ENCODE peak calls at places on chromosomes 6 and 20, in five cellular contexts. O is K562, M is HepG2, G is SK-N-SH, U is GM12878. T is an unnamed sample.
A peak's percentile ranks its signal among the peaks of the same experiment; 100 is the strongest.

GRCh38 chr6:154197176-154197850 is 158.3 kb downstream of the OPRM1 start:
- DNase-seq in O (no peak), M (no peak), G (no peak), U (no peak), T (no peak)

GRCh38 chr6:30155522-30156261 is 5.3 kb downstream of the TRIM10 start:
- DNase-seq in O (no peak), M (no peak), G (no peak), U (no peak), T (no peak)

GRCh38 chr20:58890454-58891075 is 38.0 kb downstream of the GNAS start:
- DNase-seq in O (no peak), M (peak; percentile 85), G (peak; percentile 96), U (no peak), T (peak; percentile 76)

GRCh38 chr6:42509765-42510164 is 54.1 kb upstream of the UBR2 start:
- DNase-seq in O (no peak), M (no peak), G (no peak), U (no peak), T (no peak)

GRCh38 chr20:51444472-51444871 is 98.0 kb downstream of the NFATC2 start:
- DNase-seq in O (no peak), M (no peak), G (peak; percentile 83), U (no peak), T (no peak)

GRCh38 chr6:54621285-54621684 is 225.3 kb upstream of the FAM83B start:
- DNase-seq in O (no peak), M (no peak), G (no peak), U (no peak), T (no peak)

GRCh38 chr6:28542440-28543293 is 17.0 kb downstream of the GPX5 start:
- DNase-seq in O (peak; percentile 92), M (peak; percentile 80), G (peak; percentile 72), U (peak; percentile 64), T (peak; percentile 88)

GRCh38 chr6:128511518-128511917 is 8.9 kb downstream of the PTPRK start:
- DNase-seq in O (no peak), M (no peak), G (no peak), U (peak; percentile 27), T (no peak)

GRCh38 chr6:44000164-44000842 is 126.9 kb downstream of the MRPL14 start:
- DNase-seq in O (peak; percentile 52), M (no peak), G (peak; percentile 53), U (peak; percentile 84), T (no peak)

GRCh38 chr6:42313941-42314570 is 96.4 kb upstream of the MRPS10 start:
- DNase-seq in O (peak; percentile 35), M (no peak), G (no peak), U (no peak), T (no peak)

GRCh38 chr6:16216501-16217155 is 21.8 kb upstream of the GMPR start:
- DNase-seq in O (no peak), M (no peak), G (no peak), U (no peak), T (no peak)

GRCh38 chr6:147166360-147166944 is 37.8 kb upstream of the STXBP5 start:
- DNase-seq in O (peak; percentile 70), M (no peak), G (peak; percentile 45), U (no peak), T (no peak)

GRCh38 chr6:95511404-95511803 is 65.9 kb upstream of the MANEA start:
- DNase-seq in O (no peak), M (no peak), G (no peak), U (no peak), T (no peak)

GRCh38 chr20:42795399-42795798 is 394.3 kb downstream of the PTPRT start:
- DNase-seq in O (no peak), M (no peak), G (no peak), U (no peak), T (no peak)

GRCh38 chr20:41174373-41174772 is 37.0 kb downstream of the PLCG1 start:
- DNase-seq in O (no peak), M (no peak), G (no peak), U (no peak), T (no peak)

GRCh38 chr6:154292855-154293519 is 63.6 kb downstream of the IPCEF1 start:
- DNase-seq in O (no peak), M (no peak), G (peak; percentile 14), U (no peak), T (no peak)

GRCh38 chr6:85797993-85798392 is 155.3 kb upstream of the SYNCRIP start:
- DNase-seq in O (no peak), M (no peak), G (no peak), U (no peak), T (no peak)

GRCh38 chr6:160462116-160462515 is 113.9 kb downstream of the SLC22A3 start:
- DNase-seq in O (no peak), M (no peak), G (no peak), U (no peak), T (no peak)

GRCh38 chr6:99802396-99803031 is 191.5 kb downstream of the MCHR2 start:
- DNase-seq in O (no peak), M (no peak), G (no peak), U (no peak), T (peak; percentile 70)

GRCh38 chr6:4929319-4929718 is 74.5 kb downstream of the RPP40 start:
- DNase-seq in O (no peak), M (no peak), G (no peak), U (no peak), T (no peak)

GRCh38 chr6:111353914-111354464 is 129.0 kb downstream of the REV3L start:
- DNase-seq in O (no peak), M (peak; percentile 20), G (no peak), U (no peak), T (no peak)

GRCh38 chr20:21801193-21801592 is 95.7 kb downstream of the PAX1 start:
- DNase-seq in O (no peak), M (no peak), G (no peak), U (no peak), T (no peak)
- TF ChIP-seq SIN3A in O (no peak), M (no peak), G (no peak), U (no peak), T (no peak)

GRCh38 chr6:136792066-136792944 is at the start of gene MAP3K5:
- DNase-seq in O (peak; percentile 85), M (peak; percentile 33), G (peak; percentile 84), U (no peak), T (peak; percentile 67)
- TF ChIP-seq RFX5 in O (no peak), M (no peak), G (no peak), U (no peak), T (no peak)

GRCh38 chr6:97850458-97851218 is 567.6 kb upstream of the MMS22L start:
- DNase-seq in O (no peak), M (no peak), G (no peak), U (no peak), T (no peak)
- TF ChIP-seq SIN3A in O (no peak), M (no peak), G (no peak), U (no peak), T (no peak)

DNA sequence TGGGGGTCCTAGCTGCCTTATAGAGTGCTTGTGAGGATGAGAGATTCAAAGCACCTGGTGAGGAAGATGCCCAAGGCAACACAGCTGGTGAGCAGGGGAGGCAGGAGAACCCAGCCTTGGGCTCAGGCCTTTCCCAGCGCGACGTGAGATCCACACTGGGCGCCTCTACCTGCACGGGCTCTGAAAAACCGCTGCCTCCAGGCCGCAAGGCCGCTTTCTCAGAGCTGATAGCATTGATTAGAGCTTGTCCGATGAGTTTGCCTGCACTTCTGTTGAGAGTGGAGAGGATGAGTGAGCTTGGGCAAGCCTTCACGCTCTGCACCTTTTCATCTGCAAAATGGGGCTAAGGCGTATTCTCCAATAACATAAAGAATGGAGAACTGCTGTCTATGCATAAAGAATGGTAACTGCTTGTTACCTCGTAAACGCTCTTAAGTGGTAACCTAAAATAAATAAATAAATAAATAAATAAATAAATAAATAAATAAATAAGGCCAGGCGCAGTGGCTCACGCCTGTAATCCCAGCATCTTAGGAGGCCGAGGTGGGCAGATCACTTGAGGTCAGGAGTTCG is 916 bp downstream of the PABPC1L start:
- DNase-seq in O (no peak), M (peak; percentile 41), G (no peak), U (no peak), T (peak; percentile 63)
- TF ChIP-seq RFX5 in O (no peak), M (no peak), G (no peak), U (no peak), T (no peak)

DNA sequence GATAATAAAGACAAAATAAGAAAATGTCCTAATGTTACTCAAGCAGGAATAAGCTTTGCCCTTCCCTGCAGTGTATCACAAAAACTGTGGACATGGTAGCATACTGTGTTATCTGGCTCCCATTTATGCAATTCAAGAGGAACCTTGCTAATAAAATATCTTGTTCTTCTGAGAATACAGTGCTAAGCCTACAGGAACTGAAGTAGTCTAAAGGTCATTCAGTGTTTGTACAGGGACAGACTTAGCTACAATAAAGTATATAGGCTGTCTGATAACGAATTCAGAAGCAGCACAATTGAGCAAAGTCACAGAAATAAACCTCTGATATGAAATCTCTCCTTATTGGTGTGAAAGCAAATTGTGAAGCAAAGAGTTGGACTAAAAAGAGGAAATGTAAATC is 59.6 kb upstream of the SDHAF4 start:
- DNase-seq in O (no peak), M (no peak), G (no peak), U (no peak), T (no peak)
- TF ChIP-seq SIN3A in O (no peak), M (no peak), G (no peak), U (no peak), T (no peak)